ENCODE peak calls at places on chromosomes 2 and 18, in four cellular contexts. Y, S, R and X are unnamed samples.

GRCh38 chr2:237540823-237541222 is 25.6 kb upstream of the PRLH start:
- DNase-seq in Y (peak; percentile 70), S (peak; percentile 49), R (peak; percentile 60), X (no peak)

GRCh38 chr2:29159125-29159524 is 43.9 kb downstream of the CLIP4 start:
- DNase-seq in Y (no peak), S (no peak), R (no peak), X (no peak)

GRCh38 chr2:17557596-17557995 is 17.1 kb downstream of the VSNL1 start:
- DNase-seq in Y (no peak), S (no peak), R (no peak), X (no peak)

GRCh38 chr2:31337860-31338259 is 76.7 kb downstream of the XDH start:
- DNase-seq in Y (peak; percentile 92), S (peak; percentile 93), R (peak; percentile 94), X (no peak)

GRCh38 chr2:84830095-84830494 is 50.8 kb downstream of the TRABD2A start:
- DNase-seq in Y (no peak), S (peak; percentile 36), R (no peak), X (no peak)

GRCh38 chr18:44133483-44133882 is 547.2 kb upstream of the SETBP1 start:
- DNase-seq in Y (peak; percentile 26), S (peak; percentile 71), R (no peak), X (no peak)

GRCh38 chr2:1248187-1248586 is 165.1 kb upstream of the TPO start:
- DNase-seq in Y (no peak), S (no peak), R (no peak), X (no peak)

GRCh38 chr2:147715807-147716206 is 129.0 kb upstream of the ACVR2A start:
- DNase-seq in Y (peak; percentile 20), S (peak; percentile 82), R (no peak), X (no peak)

GRCh38 chr2:15119722-15120175 is 441.4 kb downstream of the NBAS start:
- DNase-seq in Y (no peak), S (no peak), R (no peak), X (no peak)

GRCh38 chr2:213246665-213247281 is 37.5 kb upstream of the SPAG16 start:
- DNase-seq in Y (peak; percentile 64), S (peak; percentile 47), R (peak; percentile 64), X (peak; percentile 84)

GRCh38 chr18:12321331-12321730 is 13.3 kb downstream of the TUBB6 start:
- DNase-seq in Y (peak; percentile 24), S (no peak), R (no peak), X (peak; percentile 50)

GRCh38 chr2:96945011-96945410 is 41.4 kb downstream of the FAM178B start:
- DNase-seq in Y (no peak), S (no peak), R (no peak), X (no peak)

GRCh38 chr18:56902653-56903052 is 244.2 kb upstream of the BOD1L2 start:
- DNase-seq in Y (no peak), S (no peak), R (no peak), X (no peak)

DNA sequence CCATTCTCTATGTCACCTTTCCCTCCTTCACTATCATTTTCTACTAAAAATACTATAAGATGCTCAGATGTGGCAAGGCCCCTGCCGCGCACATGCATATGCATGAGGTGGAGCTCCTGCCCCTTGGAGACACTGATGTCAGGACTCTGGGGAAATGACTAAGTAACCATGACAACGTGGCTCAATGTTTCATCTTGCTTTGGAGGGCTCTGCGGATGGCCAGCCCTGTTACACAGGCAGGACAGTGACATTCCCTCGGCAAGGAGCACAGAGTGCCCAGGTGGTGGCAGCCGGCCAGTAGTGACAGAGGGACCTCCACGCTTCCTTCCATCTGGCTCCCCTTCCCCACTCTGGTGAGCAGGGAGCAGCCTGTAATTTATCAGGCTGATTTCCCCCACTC is 364.1 kb downstream of the SS18 start:
- DNase-seq in Y (peak; percentile 70), S (peak; percentile 73), R (peak; percentile 63), X (peak; percentile 37)
- H3K4me2 ChIP-seq in Y (no peak overlapping the region), S (no peak overlapping the region), R (no peak overlapping the region), X (no peak overlapping the region)

GRCh38 chr2:174664084-174664759 is 66.6 kb upstream of the WIPF1 start:
- DNase-seq in Y (peak; percentile 63), S (peak; percentile 25), R (no peak), X (no peak)

GRCh38 chr2:174660984-174661675 is 63.5 kb upstream of the WIPF1 start:
- DNase-seq in Y (no peak), S (no peak), R (no peak), X (no peak)

GRCh38 chr2:174662459-174662858 is 64.9 kb upstream of the WIPF1 start:
- DNase-seq in Y (peak; percentile 93), S (peak; percentile 82), R (peak; percentile 90), X (no peak)

GRCh38 chr2:174662859-174663258 is 65.3 kb upstream of the WIPF1 start:
- DNase-seq in Y (no peak), S (no peak), R (no peak), X (no peak)

GRCh38 chr2:174663572-174663971 is 66.0 kb upstream of the WIPF1 start:
- DNase-seq in Y (peak; percentile 98), S (peak; percentile 64), R (no peak), X (no peak)
- H3K4me2 ChIP-seq in Y (peak overlapping the region; percentile 70), S (peak overlapping the region; percentile 3), R (no peak overlapping the region), X (no peak overlapping the region)

GRCh38 chr2:177917169-177917568 is 155.4 kb downstream of the PDE11A start:
- DNase-seq in Y (no peak), S (no peak), R (no peak), X (no peak)
- H3K4me2 ChIP-seq in Y (no peak overlapping the region), S (no peak overlapping the region), R (no peak overlapping the region), X (no peak overlapping the region)

GRCh38 chr2:25980951-25981350 is 1.3 kb downstream of the KIF3C start:
- DNase-seq in Y (no peak), S (no peak), R (no peak), X (no peak)

GRCh38 chr2:25979006-25979405 is 3.3 kb downstream of the KIF3C start:
- DNase-seq in Y (peak; percentile 44), S (peak; percentile 23), R (no peak), X (no peak)

GRCh38 chr2:25981596-25982272 is 563 bp downstream of the KIF3C start:
- DNase-seq in Y (peak; percentile 59), S (peak; percentile 21), R (no peak), X (no peak)

GRCh38 chr2:25982273-25982967 is at the start of gene KIF3C:
- DNase-seq in Y (peak; percentile 80), S (peak; percentile 66), R (peak; percentile 42), X (peak; percentile 69)

GRCh38 chr2:25980076-25980887 is 2.0 kb downstream of the KIF3C start:
- DNase-seq in Y (no peak), S (no peak), R (no peak), X (no peak)
- H3K4me2 ChIP-seq in Y (no peak overlapping the region), S (no peak overlapping the region), R (peak overlapping the region; percentile 51), X (no peak overlapping the region)